ENCODE peak calls at places on chromosomes 1 and 21, in seven cellular contexts. U is mesenchymal stem cell, F is IMR-90, G is mesendoderm, Y is neuronal stem cell, O is H1, I is trophoblast cell. D is an unnamed sample.

GRCh38 chr1:51234721-51235425 is 1.2 kb upstream of the RNF11 start:
- DNase-seq in U (peak; percentile 73), Y (no peak), I (no peak), O (peak; percentile 36), F (peak; percentile 33), G (peak; percentile 20), D (no peak)

GRCh38 chr1:164446020-164446419 is 113.0 kb upstream of the PBX1 start:
- DNase-seq in Y (no peak), U (no peak), I (no peak), F (no peak), O (no peak), G (no peak), D (no peak)

GRCh38 chr1:39691383-39692151 is at the start of gene HPCAL4:
- DNase-seq in I (peak; percentile 91), U (peak; percentile 83), O (peak; percentile 97), G (peak; percentile 97), F (peak; percentile 46), Y (peak; percentile 93), D (peak; percentile 97)

GRCh38 chr1:23216771-23217420 is 406 bp downstream of the HTR1D start:
- DNase-seq in F (no peak), G (no peak), I (no peak), O (peak; percentile 88), Y (peak; percentile 58), U (no peak), D (peak; percentile 64)

GRCh38 chr1:1610796-1611597 is 4.3 kb upstream of the MIB2 start:
- DNase-seq in Y (no peak), G (no peak), U (no peak), I (no peak), O (no peak), F (no peak), D (no peak)

GRCh38 chr1:27885620-27886352 is 13.4 kb downstream of the THEMIS2 start:
- DNase-seq in O (no peak), U (no peak), F (no peak), G (no peak), Y (no peak), I (peak; percentile 35), D (no peak)

GRCh38 chr1:214603819-214604252 is 841 bp downstream of the CENPF start:
- DNase-seq in G (peak; percentile 55), O (no peak), Y (no peak), U (peak; percentile 21), F (no peak), I (no peak), D (no peak)

GRCh38 chr1:149937779-149938178 is 1.1 kb upstream of the MTMR11 start:
- DNase-seq in U (peak; percentile 37), G (no peak), F (no peak), I (no peak), Y (no peak), O (no peak), D (no peak)

GRCh38 chr1:245377854-245378253 is 223.1 kb downstream of the KIF26B start:
- DNase-seq in F (no peak), I (no peak), Y (no peak), O (no peak), G (no peak), U (no peak), D (no peak)

GRCh38 chr1:156356875-156357534 is 12.0 kb upstream of the RHBG start:
- DNase-seq in I (peak; percentile 64), U (peak; percentile 40), F (no peak), O (peak; percentile 92), Y (peak; percentile 44), G (peak; percentile 95), D (peak; percentile 96)

GRCh38 chr1:215970406-215970805 is 403.3 kb downstream of the KCTD3 start:
- DNase-seq in I (peak; percentile 47), O (no peak), Y (no peak), G (peak; percentile 86), F (peak; percentile 59), U (peak; percentile 43), D (no peak)

GRCh38 chr1:63774617-63775417 is 1.0 kb downstream of the ROR1 start:
- DNase-seq in G (peak; percentile 90), F (peak; percentile 36), Y (peak; percentile 62), I (peak; percentile 42), O (peak; percentile 81), U (peak; percentile 70), D (peak; percentile 70)
- H3K27ac ChIP-seq in G (peak overlapping the region; percentile 62), F (peak overlapping the region; percentile 79), Y (peak overlapping the region; percentile 83), I (peak overlapping the region; percentile 82), O (peak overlapping the region; percentile 68), U (peak overlapping the region; percentile 57), D (peak overlapping the region; percentile 77)

GRCh38 chr1:55622071-55622470 is 406.9 kb upstream of the USP24 start:
- DNase-seq in Y (no peak), O (no peak), F (no peak), G (no peak), U (no peak), I (no peak), D (no peak)
- H2AK5ac ChIP-seq in Y (no peak overlapping the region), O (no peak overlapping the region), F (no peak overlapping the region), G (no peak overlapping the region), U (no peak overlapping the region), I (no peak overlapping the region), D (no peak overlapping the region)

GRCh38 chr1:229384822-229385221 is 42.0 kb upstream of the CCSAP start:
- DNase-seq in G (no peak), I (no peak), U (no peak), F (no peak), Y (no peak), O (no peak), D (no peak)

GRCh38 chr1:229385853-229386456 is 43.1 kb upstream of the CCSAP start:
- DNase-seq in F (no peak), G (no peak), O (no peak), Y (no peak), I (no peak), U (peak; percentile 8), D (no peak)

GRCh38 chr1:229392936-229393335 is 41.0 kb downstream of the ACTA1 start:
- DNase-seq in U (no peak), I (peak; percentile 83), G (no peak), F (no peak), O (no peak), Y (no peak), D (no peak)

GRCh38 chr1:229390130-229390529 is 43.8 kb downstream of the ACTA1 start:
- DNase-seq in O (no peak), U (no peak), Y (no peak), F (no peak), I (no peak), G (no peak), D (no peak)

GRCh38 chr1:229388876-229389580 is 44.9 kb downstream of the ACTA1 start:
- DNase-seq in F (peak; percentile 81), G (no peak), U (peak; percentile 54), Y (no peak), O (no peak), I (peak; percentile 83), D (no peak)
- H3K27ac ChIP-seq in F (peak overlapping the region; percentile 34), G (no peak overlapping the region), U (no peak overlapping the region), Y (no peak overlapping the region), O (no peak overlapping the region), I (no peak overlapping the region), D (no peak overlapping the region)

DNA sequence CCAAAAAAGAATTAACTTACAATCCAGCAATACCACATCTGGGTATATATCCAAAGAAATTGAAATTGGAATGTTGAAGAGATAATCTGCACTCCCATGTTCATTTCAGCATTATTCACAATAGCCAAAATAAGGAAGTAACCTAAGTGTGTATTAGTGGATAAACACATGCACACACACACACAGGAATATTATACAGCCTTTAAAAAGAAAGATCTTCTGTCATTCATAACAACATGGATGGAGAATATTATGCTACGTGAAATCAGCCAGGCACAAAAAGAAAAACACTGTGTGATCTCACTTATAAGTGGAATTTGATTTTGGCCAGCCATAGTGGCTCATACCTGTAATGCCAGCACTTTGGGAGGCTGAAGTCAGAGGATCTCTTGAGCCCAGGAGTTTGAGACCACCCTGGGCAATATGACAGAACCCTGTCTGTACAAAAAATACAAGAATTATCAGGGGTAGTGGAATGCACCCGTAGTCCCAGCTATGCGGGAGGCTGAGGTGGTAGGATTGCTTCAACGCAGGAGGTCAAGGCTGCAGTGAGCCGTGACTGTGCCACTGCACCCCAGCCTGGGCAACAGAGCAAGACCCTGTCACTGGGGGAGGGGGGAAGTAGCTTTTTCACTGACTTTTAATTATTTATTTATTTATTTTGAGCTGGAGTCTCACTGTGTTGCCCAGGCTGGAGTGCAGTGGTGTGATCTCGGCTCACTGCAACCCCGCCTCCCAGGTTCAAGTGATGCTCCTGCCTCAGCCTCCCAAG is 9.3 kb upstream of the EIF2B3 start:
- DNase-seq in I (no peak), G (no peak), F (no peak), O (no peak), U (no peak), Y (no peak), D (no peak)
- H2AK5ac ChIP-seq in I (no peak overlapping the region), G (no peak overlapping the region), F (no peak overlapping the region), O (no peak overlapping the region), U (no peak overlapping the region), Y (no peak overlapping the region), D (no peak overlapping the region)

GRCh38 chr1:16266411-16267118 is 29.6 kb upstream of the CPLANE2 start:
- DNase-seq in Y (no peak), O (no peak), I (no peak), U (peak; percentile 29), G (peak; percentile 28), F (peak; percentile 56), D (no peak)
- H3K27ac ChIP-seq in Y (no peak overlapping the region), O (no peak overlapping the region), I (no peak overlapping the region), U (no peak overlapping the region), G (no peak overlapping the region), F (peak overlapping the region; percentile 29), D (no peak overlapping the region)

DNA sequence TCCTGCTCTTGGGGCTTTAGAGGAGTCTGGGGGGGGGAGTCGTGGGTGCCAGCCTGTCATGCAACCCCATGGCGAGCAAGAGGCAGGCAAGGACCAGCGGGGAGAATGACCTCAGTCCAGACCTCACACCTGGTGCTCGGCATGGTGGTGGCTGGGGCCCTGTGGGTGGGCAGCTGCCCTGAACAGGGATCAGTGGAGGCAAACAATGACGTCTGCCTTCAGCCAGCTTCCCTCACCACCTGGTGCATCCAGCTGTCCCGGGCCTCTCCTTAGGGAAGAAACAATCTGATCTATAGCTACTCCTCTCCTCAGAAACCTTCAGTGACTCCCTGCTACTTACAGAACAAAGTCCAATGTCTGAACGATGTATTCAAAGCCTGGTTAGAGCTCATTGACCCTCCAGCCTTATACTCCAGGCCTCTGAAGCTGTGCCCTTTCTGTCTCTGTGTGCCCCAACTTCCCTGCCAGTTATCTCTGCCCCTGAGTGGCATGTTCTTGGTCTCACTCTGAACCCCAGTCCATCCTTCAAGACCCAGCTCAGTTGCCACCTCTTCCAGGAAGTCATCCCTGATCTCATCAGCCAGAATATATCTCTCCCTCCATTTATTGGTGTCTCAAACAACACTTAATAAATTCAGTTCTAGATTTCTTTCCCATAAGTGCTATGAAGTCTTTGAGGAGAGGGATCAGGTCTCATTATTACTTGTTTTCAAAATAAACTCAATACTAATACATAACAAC is 6.6 kb downstream of the PADI2 start:
- DNase-seq in O (no peak), F (no peak), Y (no peak), I (no peak), U (no peak), G (no peak), D (no peak)
- H2AK5ac ChIP-seq in O (no peak overlapping the region), F (no peak overlapping the region), Y (peak overlapping the region; percentile 73), I (no peak overlapping the region), U (peak overlapping the region; percentile 18), G (no peak overlapping the region), D (no peak overlapping the region)

GRCh38 chr21:15494481-15494880 is 235.3 kb upstream of the USP25 start:
- DNase-seq in Y (no peak), I (peak; percentile 84), G (no peak), U (no peak), F (no peak), O (no peak), D (no peak)
- H3K27ac ChIP-seq in Y (no peak overlapping the region), I (no peak overlapping the region), G (no peak overlapping the region), U (no peak overlapping the region), F (no peak overlapping the region), O (no peak overlapping the region), D (no peak overlapping the region)

GRCh38 chr1:239914827-239915231 is 176.9 kb upstream of the FMN2 start:
- DNase-seq in U (no peak), O (no peak), F (peak; percentile 81), G (peak; percentile 30), I (peak; percentile 14), Y (no peak), D (no peak)
- H2AK5ac ChIP-seq in U (no peak overlapping the region), O (no peak overlapping the region), F (no peak overlapping the region), G (no peak overlapping the region), I (no peak overlapping the region), Y (no peak overlapping the region), D (no peak overlapping the region)

D was measured in H9.